ENCODE peak calls at places on chromosomes 1 and 21, in four cellular contexts. One of them, this sample, is unnamed.

GRCh38 chr1:77984629-77985028 is 5.8 kb upstream of the FUBP1 start:
- DNase-seq in activated gamma-delta T cell treated with anti-CD3 and anti-CD28 coated beads, Interleukin-2, amount 50 U/mL, for 16 hours: no peak
- DNase-seq in NCI-H2081: no peak
- DNase-seq in stimulated activated naive CD4-positive, alpha-beta T cell: no peak
- DNase-seq in this sample: no peak

GRCh38 chr1:32221980-32222751 is at the start of the genes EIF3I and TMEM234:
- DNase-seq in activated gamma-delta T cell treated with anti-CD3 and anti-CD28 coated beads, Interleukin-2, amount 50 U/mL, for 16 hours: peak
- DNase-seq in NCI-H2081: peak
- DNase-seq in stimulated activated naive CD4-positive, alpha-beta T cell: peak
- DNase-seq in this sample: peak

GRCh38 chr1:105544475-105544874 is 1512.0 kb upstream of the PRMT6 start:
- DNase-seq in activated gamma-delta T cell treated with anti-CD3 and anti-CD28 coated beads, Interleukin-2, amount 50 U/mL, for 16 hours: no peak
- DNase-seq in NCI-H2081: no peak
- DNase-seq in stimulated activated naive CD4-positive, alpha-beta T cell: no peak
- DNase-seq in this sample: no peak

GRCh38 chr1:57424231-57425027 is 569 bp upstream of the DAB1 start:
- DNase-seq in activated gamma-delta T cell treated with anti-CD3 and anti-CD28 coated beads, Interleukin-2, amount 50 U/mL, for 16 hours: no peak
- DNase-seq in NCI-H2081: peak
- DNase-seq in stimulated activated naive CD4-positive, alpha-beta T cell: no peak
- DNase-seq in this sample: no peak

GRCh38 chr21:46295177-46295711 is 9.1 kb downstream of the YBEY start:
- DNase-seq in activated gamma-delta T cell treated with anti-CD3 and anti-CD28 coated beads, Interleukin-2, amount 50 U/mL, for 16 hours: no peak
- DNase-seq in NCI-H2081: no peak
- DNase-seq in stimulated activated naive CD4-positive, alpha-beta T cell: no peak
- DNase-seq in this sample: no peak

GRCh38 chr1:217419152-217419551 is 211.7 kb downstream of the GPATCH2 start:
- DNase-seq in activated gamma-delta T cell treated with anti-CD3 and anti-CD28 coated beads, Interleukin-2, amount 50 U/mL, for 16 hours: no peak
- DNase-seq in NCI-H2081: no peak
- DNase-seq in stimulated activated naive CD4-positive, alpha-beta T cell: no peak
- DNase-seq in this sample: no peak

GRCh38 chr1:168512864-168513595 is 30.8 kb downstream of the XCL2 start:
- DNase-seq in activated gamma-delta T cell treated with anti-CD3 and anti-CD28 coated beads, Interleukin-2, amount 50 U/mL, for 16 hours: peak
- DNase-seq in NCI-H2081: no peak
- DNase-seq in stimulated activated naive CD4-positive, alpha-beta T cell: no peak
- DNase-seq in this sample: no peak

GRCh38 chr1:43979528-43980254 is 681 bp downstream of the B4GALT2 start:
- DNase-seq in activated gamma-delta T cell treated with anti-CD3 and anti-CD28 coated beads, Interleukin-2, amount 50 U/mL, for 16 hours: no peak
- DNase-seq in NCI-H2081: peak
- DNase-seq in stimulated activated naive CD4-positive, alpha-beta T cell: no peak
- DNase-seq in this sample: no peak

GRCh38 chr1:21174638-21175323 is 1.9 kb downstream of the EIF4G3 start:
- DNase-seq in activated gamma-delta T cell treated with anti-CD3 and anti-CD28 coated beads, Interleukin-2, amount 50 U/mL, for 16 hours: no peak
- DNase-seq in NCI-H2081: no peak
- DNase-seq in stimulated activated naive CD4-positive, alpha-beta T cell: no peak
- DNase-seq in this sample: no peak

GRCh38 chr1:220219865-220220698 is 52.2 kb downstream of the RAB3GAP2 start:
- DNase-seq in activated gamma-delta T cell treated with anti-CD3 and anti-CD28 coated beads, Interleukin-2, amount 50 U/mL, for 16 hours: no peak
- DNase-seq in NCI-H2081: no peak
- DNase-seq in stimulated activated naive CD4-positive, alpha-beta T cell: no peak
- DNase-seq in this sample: no peak